ENCODE peak calls at places on chromosomes 5 and 9, in six cellular contexts. R, T, W, M, F and X are unnamed samples.

GRCh38 chr9:118595719-118596305 is 773.4 kb downstream of the BRINP1 start:
- DNase-seq in R (peak), T (no peak), W (peak), M (no peak), F (no peak), X (no peak)

GRCh38 chr9:90100014-90100413 is 495.2 kb downstream of the GADD45G start:
- DNase-seq in R (no peak), T (no peak), W (no peak), M (no peak), F (no peak), X (no peak)

GRCh38 chr9:118091676-118092490 is 387.7 kb downstream of the TLR4 start:
- DNase-seq in R (no peak), T (no peak), W (no peak), M (no peak), F (no peak), X (no peak)

GRCh38 chr9:86731511-86731993 is 215.8 kb downstream of the GAS1 start:
- DNase-seq in R (peak), T (no peak), W (no peak), M (no peak), F (no peak), X (no peak)

GRCh38 chr9:6759114-6759977 is 1.6 kb downstream of the KDM4C start:
- DNase-seq in R (peak), T (no peak), W (peak), M (no peak), F (no peak), X (no peak)

GRCh38 chr5:135058326-135058725 is 24.3 kb upstream of the PITX1 start:
- DNase-seq in R (no peak), T (no peak), W (peak), M (no peak), F (no peak), X (no peak)

GRCh38 chr5:145493435-145493834 is 341.7 kb downstream of the PRELID2 start:
- DNase-seq in R (no peak), T (no peak), W (no peak), M (no peak), F (no peak), X (no peak)

GRCh38 chr5:162436055-162436454 is 368.5 kb downstream of the GABRG2 start:
- DNase-seq in R (no peak), T (no peak), W (no peak), M (no peak), F (no peak), X (no peak)

GRCh38 chr5:163434410-163434866 is 3.0 kb upstream of the CCNG1 start:
- DNase-seq in R (peak), T (peak), W (peak), M (no peak), F (no peak), X (no peak)

GRCh38 chr9:131981116-131981847 is 98.4 kb downstream of the MED27 start:
- DNase-seq in R (no peak), T (no peak), W (no peak), M (no peak), F (no peak), X (no peak)

GRCh38 chr5:143142596-143143435 is 260.7 kb downstream of the NR3C1 start:
- DNase-seq in R (peak), T (no peak), W (peak), M (peak), F (peak), X (no peak)

GRCh38 chr5:158877706-158878105 is 222.0 kb downstream of the EBF1 start:
- DNase-seq in R (no peak), T (no peak), W (no peak), M (no peak), F (no peak), X (no peak)

GRCh38 chr5:120137582-120137981 is 326.5 kb upstream of the PRR16 start:
- DNase-seq in R (no peak), T (no peak), W (no peak), M (no peak), F (no peak), X (no peak)

GRCh38 chr5:74433255-74434123 is 207.0 kb downstream of the ENC1 start:
- DNase-seq in R (no peak), T (no peak), W (peak), M (no peak), F (no peak), X (no peak)

GRCh38 chr5:141815051-141815795 is 63.0 kb downstream of the PCDH1 start:
- DNase-seq in R (no peak), T (no peak), W (no peak), M (no peak), F (no peak), X (no peak)

GRCh38 chr5:124071039-124071438 is 559.1 kb downstream of the CSNK1G3 start:
- DNase-seq in R (no peak), T (no peak), W (no peak), M (no peak), F (no peak), X (no peak)

GRCh38 chr9:115353681-115354080 is 235.7 kb upstream of the TNC start:
- DNase-seq in R (no peak), T (no peak), W (peak), M (no peak), F (no peak), X (no peak)

GRCh38 chr5:83562817-83563557 is 91.4 kb downstream of the VCAN start:
- DNase-seq in R (no peak), T (no peak), W (peak), M (no peak), F (no peak), X (no peak)

GRCh38 chr5:15440434-15440833 is 59.5 kb upstream of the FBXL7 start:
- DNase-seq in R (no peak), T (no peak), W (peak), M (no peak), F (no peak), X (no peak)

GRCh38 chr5:127810014-127810413 is 106.8 kb downstream of the CCDC192 start:
- DNase-seq in R (no peak), T (no peak), W (no peak), M (no peak), F (no peak), X (no peak)

GRCh38 chr9:21461377-21461776 is 20.7 kb downstream of the IFNE start:
- DNase-seq in R (no peak), T (no peak), W (no peak), M (no peak), F (no peak), X (no peak)